ENCODE peak calls at places on chromosome 3, in seven cellular contexts. Q is activated CD4-positive, alpha-beta T cell treated with anti-CD3 and anti-CD28 coated beads for 36 hours; V is memory B cell; I is DND-41; L is body of pancreas; Z is heart left ventricle; T is A549. F is an unnamed sample.
A peak's percentile ranks its signal among the peaks of the same experiment; 100 is the strongest.

GRCh38 chr3:61829301-61830110 is 268.1 kb downstream of the PTPRG start:
- ATAC-seq in Q (no peak), V (no peak), I (no peak), L (peak; percentile 71), Z (peak; percentile 28), T (no peak), F (no peak)

GRCh38 chr3:148847351-148847750 is 17.7 kb upstream of the CPA3 start:
- ATAC-seq in Q (no peak), V (no peak), I (no peak), L (no peak), Z (no peak), T (no peak), F (no peak)

GRCh38 chr3:119782435-119782834 is 534 bp downstream of the NR1I2 start:
- ATAC-seq in Q (no peak), V (no peak), I (no peak), L (no peak), Z (no peak), T (no peak), F (no peak)

GRCh38 chr3:189099031-189099471 is 72.7 kb upstream of the TPRG1 start:
- ATAC-seq in Q (no peak), V (no peak), I (no peak), L (peak; percentile 59), Z (peak; percentile 90), T (no peak), F (no peak)

GRCh38 chr3:129161860-129162271 is 1.0 kb upstream of the ISY1 start:
- ATAC-seq in Q (peak; percentile 16), V (peak; percentile 11), I (peak; percentile 17), L (no peak), Z (no peak), T (peak; percentile 46), F (no peak)

GRCh38 chr3:44184319-44184953 is 57.2 kb upstream of the TOPAZ1 start:
- ATAC-seq in Q (no peak), V (no peak), I (peak; percentile 44), L (no peak), Z (no peak), T (no peak), F (no peak)

GRCh38 chr3:189529889-189530288 is 101.3 kb upstream of the TP63 start:
- ATAC-seq in Q (peak; percentile 61), V (no peak), I (no peak), L (no peak), Z (no peak), T (no peak), F (peak; percentile 72)

GRCh38 chr3:195821403-195822130 is 9.8 kb upstream of the MUC4 start:
- ATAC-seq in Q (no peak), V (no peak), I (no peak), L (no peak), Z (no peak), T (no peak), F (no peak)

GRCh38 chr3:62035664-62036063 is 337.7 kb downstream of the FEZF2 start:
- ATAC-seq in Q (no peak), V (no peak), I (no peak), L (no peak), Z (no peak), T (no peak), F (no peak)

GRCh38 chr3:156685752-156686151 is 11.4 kb downstream of the TIPARP start:
- ATAC-seq in Q (peak; percentile 21), V (no peak), I (peak; percentile 71), L (no peak), Z (no peak), T (no peak), F (peak; percentile 15)

GRCh38 chr3:4290272-4290893 is 12.8 kb upstream of the SETMAR start:
- ATAC-seq in Q (no peak), V (peak; percentile 39), I (peak; percentile 64), L (peak; percentile 62), Z (no peak), T (peak; percentile 61), F (no peak)

GRCh38 chr3:168889666-168890065 is 773.8 kb downstream of the MECOM start:
- ATAC-seq in Q (no peak), V (no peak), I (no peak), L (no peak), Z (no peak), T (no peak), F (no peak)

GRCh38 chr3:157606392-157607197 is 103.4 kb upstream of the VEPH1 start:
- ATAC-seq in Q (peak; percentile 94), V (peak; percentile 69), I (peak; percentile 92), L (peak; percentile 84), Z (no peak), T (peak; percentile 94), F (peak; percentile 71)

GRCh38 chr3:114756506-114757279 is 390.4 kb downstream of the ZBTB20 start:
- ATAC-seq in Q (no peak), V (no peak), I (no peak), L (peak; percentile 81), Z (no peak), T (no peak), F (no peak)

GRCh38 chr3:177852001-177852400 is 654.7 kb upstream of the TBL1XR1 start:
- ATAC-seq in Q (no peak), V (no peak), I (no peak), L (no peak), Z (no peak), T (no peak), F (no peak)

GRCh38 chr3:188330138-188330537 is 176.2 kb downstream of the LPP start:
- ATAC-seq in Q (peak; percentile 61), V (no peak), I (peak; percentile 78), L (no peak), Z (no peak), T (no peak), F (no peak)

F was measured in activated T-helper 17 cell treated with anti-CD3 and anti-CD28 coated beads, Interleukin-2, amount 50 U/mL, for 72 hours.